ENCODE peak calls at places on chromosomes 11 and 22, in four cellular contexts. R is cardiac muscle cell, X is endodermal cell, L is sigmoid colon. C is an unnamed sample.

GRCh38 chr11:96311120-96311568 is 31.9 kb downstream of the MAML2 start:
- DNase-seq in R (peak), X (no peak), L (no peak), C (no peak)

GRCh38 chr22:29359469-29359868 is 28.9 kb downstream of the AP1B1 start:
- DNase-seq in R (peak), X (peak), L (peak), C (peak)

GRCh38 chr11:48018561-48019229 is 38.3 kb downstream of the PTPRJ start:
- DNase-seq in R (no peak), X (peak), L (no peak), C (no peak)

GRCh38 chr11:73662445-73663157 is 16.2 kb downstream of the PLEKHB1 start:
- DNase-seq in R (no peak), X (no peak), L (no peak), C (no peak)

GRCh38 chr11:84780689-84781293 is 846.4 kb downstream of the DLG2 start:
- DNase-seq in R (peak), X (no peak), L (no peak), C (no peak)

GRCh38 chr11:11980841-11981308 is 27.6 kb downstream of the DKK3 start:
- DNase-seq in R (no peak), X (peak), L (no peak), C (no peak)

GRCh38 chr11:35404397-35404775 is 15.0 kb downstream of the SLC1A2 start:
- DNase-seq in R (peak), X (peak), L (no peak), C (peak)

GRCh38 chr22:49464024-49464423 is 363.6 kb downstream of the BRD1 start:
- DNase-seq in R (no peak), X (peak), L (no peak), C (no peak)

GRCh38 chr22:33811686-33812085 is 108.6 kb downstream of the LARGE1 start:
- DNase-seq in R (peak), X (no peak), L (peak), C (no peak)

GRCh38 chr11:76023408-76024068 is 182.8 kb downstream of the WNT11 start:
- DNase-seq in R (no peak), X (no peak), L (no peak), C (no peak)

GRCh38 chr11:68684385-68685356 is at the start of gene GAL:
- DNase-seq in R (no peak), X (peak), L (peak), C (no peak)

GRCh38 chr11:58286249-58286648 is 18.2 kb upstream of the OR10W1 start:
- DNase-seq in R (peak), X (peak), L (no peak), C (peak)

GRCh38 chr11:4025957-4026324 is 68.7 kb upstream of the RRM1 start:
- DNase-seq in R (peak), X (no peak), L (no peak), C (no peak)

GRCh38 chr22:27463121-27463520 is 338.4 kb downstream of the MN1 start:
- DNase-seq in R (no peak), X (no peak), L (no peak), C (no peak)

GRCh38 chr11:60756307-60757032 is at the start of gene MS4A15:
- DNase-seq in R (no peak), X (peak), L (no peak), C (no peak)

GRCh38 chr11:69642913-69643632 is 2.1 kb downstream of the CCND1 start:
- DNase-seq in R (peak), X (peak), L (peak), C (peak)

GRCh38 chr11:68313574-68314202 is 1.3 kb downstream of the LRP5 start:
- DNase-seq in R (peak), X (no peak), L (no peak), C (peak)

GRCh38 chr11:19432370-19433163 is 191.8 kb upstream of the E2F8 start:
- DNase-seq in R (peak), X (peak), L (no peak), C (peak)

GRCh38 chr11:69055598-69056516 is 7.1 kb downstream of the TPCN2 start:
- DNase-seq in R (no peak), X (no peak), L (peak), C (no peak)

GRCh38 chr22:45166935-45167334 is 3.2 kb downstream of the NUP50 start:
- DNase-seq in R (no peak), X (no peak), L (no peak), C (no peak)

GRCh38 chr11:108838804-108839128 is 173.9 kb downstream of the DDX10 start:
- DNase-seq in R (no peak), X (no peak), L (no peak), C (no peak)

GRCh38 chr11:17786824-17787525 is 52.4 kb downstream of the KCNC1 start:
- DNase-seq in R (peak), X (no peak), L (peak), C (no peak)

GRCh38 chr11:34492806-34493414 is 20.7 kb downstream of the ELF5 start:
- DNase-seq in R (peak), X (peak), L (no peak), C (peak)

GRCh38 chr11:17542249-17542648 is 2.0 kb downstream of the USH1C start:
- DNase-seq in R (no peak), X (no peak), L (no peak), C (no peak)

GRCh38 chr22:39144101-39144815 is 8.2 kb downstream of the CBX7 start:
- DNase-seq in R (peak), X (peak), L (peak), C (no peak)

GRCh38 chr11:58900479-58901420 is 38.5 kb upstream of the GLYATL1 start:
- DNase-seq in R (peak), X (peak), L (no peak), C (peak)

GRCh38 chr11:121443688-121444275 is 8.3 kb upstream of the SORL1 start:
- DNase-seq in R (no peak), X (no peak), L (no peak), C (no peak)

GRCh38 chr11:120061036-120061760 is 76.7 kb downstream of the TRIM29 start:
- DNase-seq in R (peak), X (no peak), L (no peak), C (peak)

GRCh38 chr11:36500315-36500721 is 9.8 kb downstream of the TRAF6 start:
- DNase-seq in R (peak), X (no peak), L (no peak), C (peak)

GRCh38 chr11:118988280-118988679 is 9.7 kb upstream of the CENATAC start:
- DNase-seq in R (no peak), X (no peak), L (no peak), C (no peak)

GRCh38 chr22:32693102-32693501 is 108.4 kb upstream of the TIMP3 start:
- DNase-seq in R (no peak), X (no peak), L (no peak), C (no peak)

GRCh38 chr22:27197618-27198017 is 540.2 kb downstream of the MIAT start:
- DNase-seq in R (no peak), X (no peak), L (no peak), C (no peak)

GRCh38 chr11:113365895-113366294 is 21.7 kb upstream of the ANKK1 start:
- DNase-seq in R (no peak), X (no peak), L (no peak), C (no peak)

GRCh38 chr11:113363996-113364641 is 23.5 kb upstream of the ANKK1 start:
- DNase-seq in R (no peak), X (peak), L (no peak), C (no peak)

DNA sequence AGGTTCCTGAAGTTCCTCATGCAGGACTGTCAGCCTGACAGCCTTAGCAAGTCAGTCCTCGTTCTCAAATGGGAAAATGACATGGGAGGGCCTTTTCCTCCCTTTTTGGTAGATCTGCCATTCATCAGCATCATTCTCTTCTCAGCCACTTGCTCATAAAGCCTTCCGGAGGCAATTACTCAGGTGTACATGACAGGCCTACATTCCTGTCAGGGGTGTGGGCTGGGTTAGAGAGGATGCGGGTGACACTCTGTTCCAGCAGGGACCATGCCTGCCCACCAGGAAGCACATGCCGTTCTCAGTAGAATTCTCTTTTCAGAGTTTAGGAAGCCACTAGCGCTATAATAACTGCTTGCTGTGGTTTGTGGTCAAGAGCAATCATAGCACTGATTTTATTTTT is 24.2 kb upstream of the ANKK1 start:
- DNase-seq in R (no peak), X (no peak), L (no peak), C (no peak)
- H3K27ac ChIP-seq in R (no peak), X (no peak), L (no peak), C (no peak)

GRCh38 chr11:45934580-45935318 is 12.3 kb downstream of the LARGE2 start:
- DNase-seq in R (no peak), X (no peak), L (no peak), C (no peak)
- H3K27ac ChIP-seq in R (peak), X (no peak), L (no peak), C (no peak)

GRCh38 chr22:25013634-25014033 is 61.1 kb downstream of the KIAA1671 start:
- DNase-seq in R (no peak), X (no peak), L (no peak), C (no peak)

GRCh38 chr22:25012743-25013142 is 60.2 kb downstream of the KIAA1671 start:
- DNase-seq in R (no peak), X (peak), L (no peak), C (no peak)

GRCh38 chr22:25006354-25006753 is 53.8 kb downstream of the KIAA1671 start:
- DNase-seq in R (no peak), X (no peak), L (no peak), C (no peak)

DNA sequence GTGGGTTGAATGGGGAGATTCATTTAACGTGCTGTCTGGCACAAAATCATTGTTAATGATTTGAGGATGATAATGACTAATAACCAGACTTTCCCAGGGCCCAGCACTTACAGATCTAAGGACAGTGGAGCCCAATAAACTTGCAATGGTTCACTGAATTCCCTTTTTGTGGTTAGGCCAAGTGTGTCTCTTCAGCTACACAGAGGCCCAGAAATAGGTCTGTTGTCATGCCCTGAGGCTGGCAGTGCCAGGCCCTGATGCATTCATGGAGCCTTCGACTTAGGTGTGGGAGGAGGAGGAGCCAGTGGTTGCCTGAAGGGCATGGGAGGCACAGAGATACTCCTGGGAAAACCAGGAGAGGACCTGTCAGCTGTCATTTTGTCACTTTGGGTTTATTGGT is 56.1 kb downstream of the KIAA1671 start:
- DNase-seq in R (no peak), X (no peak), L (no peak), C (no peak)
- H3K27ac ChIP-seq in R (no peak), X (no peak), L (no peak), C (no peak)

DNA sequence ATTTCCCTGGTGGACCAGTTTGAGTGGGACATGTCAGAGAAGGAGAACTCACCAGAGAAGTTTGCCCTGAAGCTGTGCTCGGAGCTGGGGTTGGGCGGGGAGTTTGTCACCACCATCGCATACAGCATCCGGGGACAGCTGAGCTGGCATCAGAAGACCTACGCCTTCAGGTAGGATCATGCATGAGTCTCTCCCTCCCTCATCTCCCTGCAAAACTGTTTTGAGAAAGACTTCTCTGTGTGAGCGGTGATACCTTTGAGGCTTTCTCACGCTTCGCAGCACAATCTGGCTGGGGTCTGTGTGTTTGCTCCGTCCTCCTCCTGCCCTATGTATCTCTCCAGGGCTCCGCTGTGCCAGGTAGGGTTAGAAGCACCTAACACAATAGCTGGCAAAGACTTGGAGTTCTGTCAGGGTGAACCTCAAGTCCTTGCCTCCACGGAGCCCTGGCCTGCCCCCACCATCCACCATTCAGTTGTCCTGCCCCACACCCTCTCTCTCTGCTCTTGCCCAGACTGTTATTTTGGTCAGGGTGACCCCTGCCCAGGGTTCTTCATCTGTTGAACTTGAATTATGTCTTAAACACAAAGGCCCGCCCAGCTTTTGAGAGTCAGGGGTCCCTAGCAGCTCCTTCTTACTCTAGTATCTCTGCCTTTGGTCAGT is 13.4 kb downstream of the DERL3 start:
- DNase-seq in R (no peak), X (no peak), L (peak), C (no peak)
- H3K27ac ChIP-seq in R (peak), X (peak), L (no peak), C (no peak)

GRCh38 chr11:14318581-14318981 is 40.4 kb downstream of the RRAS2 start:
- DNase-seq in R (no peak), X (no peak), L (no peak), C (no peak)
- H3K27ac ChIP-seq in R (no peak), X (no peak), L (no peak), C (no peak)

C was measured in SJCRH30.